ENCODE peak calls at places on chromosomes 11 and 22, in four cellular contexts. L is stomach, W is sigmoid colon, Z is transverse colon. C is an unnamed sample.

GRCh38 chr11:119206512-119207299 is 567 bp downstream of the CBL start:
- DNase-seq in W (peak), Z (peak), L (no peak), C (peak)

GRCh38 chr11:67463680-67464410 is 5.2 kb downstream of the TMEM134 start:
- DNase-seq in L (peak), Z (peak), W (peak), C (peak)

GRCh38 chr11:13667245-13667644 is 1.2 kb upstream of the FAR1 start:
- DNase-seq in L (no peak), W (no peak), Z (no peak), C (no peak)

GRCh38 chr11:43358308-43358669 is 431 bp upstream of the TTC17 start:
- DNase-seq in L (no peak), W (no peak), Z (no peak), C (peak)

GRCh38 chr22:17172172-17172833 is 13.2 kb upstream of the HDHD5 start:
- DNase-seq in Z (no peak), W (peak), L (no peak), C (no peak)

GRCh38 chr22:21951931-21952465 is 650 bp downstream of the PPM1F start:
- DNase-seq in Z (peak), W (peak), L (peak), C (peak)

GRCh38 chr11:118211006-118211405 is 13.8 kb downstream of the JAML start:
- DNase-seq in Z (no peak), L (no peak), W (no peak), C (no peak)

GRCh38 chr11:2802389-2803185 is 83.0 kb downstream of the CDKN1C start:
- DNase-seq in L (peak), W (peak), Z (peak), C (no peak)

GRCh38 chr22:32324505-32325415 is 32.9 kb upstream of the RFPL3 start:
- DNase-seq in Z (no peak), W (no peak), L (peak), C (no peak)

GRCh38 chr22:45564349-45565030 is 61.8 kb downstream of the FBLN1 start:
- DNase-seq in W (no peak), Z (no peak), L (no peak), C (no peak)

GRCh38 chr11:17395554-17395961 is 7.1 kb upstream of the KCNJ11 start:
- DNase-seq in W (no peak), L (no peak), Z (no peak), C (no peak)

GRCh38 chr22:25054943-25055511 is 102.5 kb downstream of the KIAA1671 start:
- DNase-seq in L (no peak), W (no peak), Z (no peak), C (no peak)

GRCh38 chr11:130740819-130741218 is 175.5 kb downstream of the SNX19 start:
- DNase-seq in W (no peak), L (no peak), Z (no peak), C (no peak)

GRCh38 chr11:33478111-33478573 is 221.0 kb downstream of the HIPK3 start:
- DNase-seq in Z (no peak), W (no peak), L (no peak), C (no peak)

GRCh38 chr11:75240381-75241035 is at the start of gene TPBGL:
- DNase-seq in W (peak), Z (no peak), L (peak), C (no peak)

GRCh38 chr11:38498721-38499120 is 1900.7 kb upstream of the RAG2 start:
- DNase-seq in Z (no peak), W (no peak), L (no peak), C (no peak)

GRCh38 chr11:12361650-12362049 is 15.7 kb upstream of the PARVA start:
- DNase-seq in W (no peak), Z (no peak), L (no peak), C (no peak)

GRCh38 chr11:75350743-75351540 is 519 bp downstream of the ARRB1 start:
- DNase-seq in W (peak), L (peak), Z (peak), C (peak)

GRCh38 chr11:126481303-126481680 is 125.8 kb downstream of the ST3GAL4 start:
- DNase-seq in W (no peak), L (no peak), Z (no peak), C (no peak)

GRCh38 chr22:19456541-19456940 is 9.0 kb upstream of the C22orf39 start:
- DNase-seq in L (no peak), Z (no peak), W (no peak), C (no peak)

GRCh38 chr11:132898021-132898420 is 634.3 kb downstream of the OPCML start:
- DNase-seq in Z (no peak), L (no peak), W (no peak), C (no peak)

GRCh38 chr22:49046546-49047305 is 780.9 kb downstream of the BRD1 start:
- DNase-seq in W (no peak), Z (no peak), L (no peak), C (peak)

GRCh38 chr11:27459191-27459590 is 13.4 kb downstream of the LGR4 start:
- DNase-seq in W (no peak), Z (no peak), L (no peak), C (no peak)

GRCh38 chr22:45775569-45776312 is 104.1 kb downstream of the ATXN10 start:
- DNase-seq in W (no peak), L (no peak), Z (no peak), C (no peak)

GRCh38 chr22:19873138-19873959 is 18.7 kb upstream of the GNB1L start:
- DNase-seq in Z (peak), W (peak), L (no peak), C (no peak)

GRCh38 chr11:86551286-86551685 is 121.1 kb downstream of the ME3 start:
- DNase-seq in L (no peak), W (no peak), Z (no peak), C (no peak)

GRCh38 chr11:86548278-86548917 is 124.0 kb downstream of the ME3 start:
- DNase-seq in W (no peak), L (no peak), Z (no peak), C (no peak)

GRCh38 chr11:86550757-86551156 is 121.7 kb downstream of the ME3 start:
- DNase-seq in L (no peak), W (no peak), Z (no peak), C (no peak)

GRCh38 chr11:86551693-86552092 is 120.7 kb downstream of the ME3 start:
- DNase-seq in Z (no peak), L (no peak), W (no peak), C (no peak)

GRCh38 chr11:86547727-86548126 is 124.7 kb downstream of the ME3 start:
- DNase-seq in Z (no peak), W (no peak), L (no peak), C (no peak)
- TF ChIP-seq POLR2AphosphoS5 in Z (no peak), W (peak), L (peak), C (no peak)

DNA sequence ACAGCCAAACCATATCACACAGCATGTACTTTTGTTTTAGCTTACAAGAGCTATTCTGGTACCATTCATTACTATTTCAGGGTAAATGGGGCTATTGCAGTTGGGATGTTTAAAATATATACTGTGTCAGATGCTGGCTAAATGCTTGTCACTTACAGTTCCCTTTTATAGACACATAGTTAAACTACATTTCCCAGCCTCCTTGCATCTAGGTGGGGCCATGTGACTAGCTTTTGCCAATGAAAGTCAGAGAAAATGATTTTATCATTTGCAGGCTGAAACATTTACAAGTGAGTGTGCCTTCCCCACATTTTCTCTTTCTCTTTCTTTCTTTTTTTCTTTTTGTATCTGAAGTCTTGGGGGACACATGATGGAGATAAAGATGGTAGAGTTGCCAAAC is 7.8 kb upstream of the IFTAP start:
- DNase-seq in Z (no peak), W (no peak), L (no peak), C (no peak)
- TF ChIP-seq POLR2AphosphoS5 in Z (no peak), W (no peak), L (no peak), C (no peak)

DNA sequence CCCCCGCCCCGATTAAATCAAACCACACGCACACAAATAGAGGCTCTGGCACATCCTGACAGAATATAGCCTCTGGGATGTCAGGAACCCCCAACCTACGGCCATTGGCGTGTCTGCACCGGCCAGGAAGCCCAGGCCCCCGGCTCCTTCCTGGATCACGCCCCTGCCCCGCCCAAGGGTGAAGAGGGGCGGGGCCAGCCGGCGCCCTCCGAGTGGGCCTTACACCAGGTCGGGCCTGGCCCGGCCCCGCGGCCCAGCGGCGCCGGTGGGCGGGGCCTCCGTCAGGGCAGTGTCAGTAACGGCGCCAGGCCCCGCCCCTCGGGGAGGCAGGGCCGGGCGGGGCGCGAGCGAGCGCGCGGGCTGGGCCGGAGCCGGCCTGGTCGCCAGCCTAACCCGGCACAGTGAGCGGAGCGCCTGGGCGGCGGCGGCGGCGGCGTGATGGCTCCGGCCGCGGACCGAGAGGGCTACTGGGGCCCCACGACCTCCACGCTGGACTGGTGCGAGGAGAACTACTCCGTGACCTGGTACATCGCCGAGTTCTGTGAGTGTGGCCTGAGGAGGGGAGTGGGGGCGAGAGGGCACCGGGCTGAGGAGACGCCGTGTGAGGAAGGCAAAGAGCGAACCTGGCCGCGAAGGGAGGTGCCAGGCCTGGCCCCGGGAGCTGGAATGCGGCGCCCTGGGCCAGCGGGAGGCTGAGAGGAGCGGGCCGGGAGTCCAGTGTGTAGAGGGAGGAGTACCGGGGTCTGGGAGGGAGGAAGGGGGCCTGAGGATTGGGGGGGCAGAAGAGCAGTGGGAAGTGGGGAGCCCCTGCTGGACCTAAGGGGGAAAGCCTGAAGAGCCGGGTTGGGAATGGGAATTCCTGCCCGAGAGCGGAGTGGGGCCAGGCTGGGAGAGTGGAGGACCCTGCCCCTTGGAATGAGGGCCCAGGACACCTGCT is at the start of gene ACER3:
- DNase-seq in Z (peak), L (peak), W (peak), C (peak)
- TF ChIP-seq POLR2AphosphoS5 in Z (peak), L (peak), W (peak), C (peak)

DNA sequence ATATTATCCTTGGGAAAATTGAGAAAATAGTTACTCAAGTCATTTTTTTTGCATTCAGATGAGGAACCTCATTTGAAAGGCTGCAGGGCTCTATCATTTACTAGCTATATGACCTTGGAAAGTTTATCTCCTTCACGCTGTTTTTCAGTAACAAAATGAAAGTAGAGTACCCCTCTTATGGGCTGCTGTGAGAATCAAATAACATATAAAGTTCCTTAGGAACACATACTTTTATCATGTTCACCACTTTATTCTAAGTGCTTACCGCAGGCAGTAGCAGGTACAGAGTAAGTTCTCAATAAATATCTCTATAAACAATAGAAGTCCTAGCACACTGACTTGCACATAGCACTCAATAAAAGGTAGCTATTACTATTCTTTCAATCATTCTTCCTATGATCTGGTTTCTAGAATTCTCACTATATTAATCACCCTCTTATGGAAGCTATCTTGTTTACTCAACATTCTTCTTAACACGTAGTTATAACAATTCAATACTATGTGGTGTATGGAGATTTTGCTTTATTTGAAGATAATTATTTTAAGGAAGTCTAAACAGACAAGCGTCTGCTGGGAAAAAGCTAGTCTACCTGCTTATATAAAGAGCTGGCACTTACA is 1.9 kb downstream of the C11orf71 start:
- DNase-seq in L (no peak), W (no peak), Z (no peak), C (no peak)
- TF ChIP-seq POLR2AphosphoS5 in L (no peak), W (no peak), Z (no peak), C (no peak)

DNA sequence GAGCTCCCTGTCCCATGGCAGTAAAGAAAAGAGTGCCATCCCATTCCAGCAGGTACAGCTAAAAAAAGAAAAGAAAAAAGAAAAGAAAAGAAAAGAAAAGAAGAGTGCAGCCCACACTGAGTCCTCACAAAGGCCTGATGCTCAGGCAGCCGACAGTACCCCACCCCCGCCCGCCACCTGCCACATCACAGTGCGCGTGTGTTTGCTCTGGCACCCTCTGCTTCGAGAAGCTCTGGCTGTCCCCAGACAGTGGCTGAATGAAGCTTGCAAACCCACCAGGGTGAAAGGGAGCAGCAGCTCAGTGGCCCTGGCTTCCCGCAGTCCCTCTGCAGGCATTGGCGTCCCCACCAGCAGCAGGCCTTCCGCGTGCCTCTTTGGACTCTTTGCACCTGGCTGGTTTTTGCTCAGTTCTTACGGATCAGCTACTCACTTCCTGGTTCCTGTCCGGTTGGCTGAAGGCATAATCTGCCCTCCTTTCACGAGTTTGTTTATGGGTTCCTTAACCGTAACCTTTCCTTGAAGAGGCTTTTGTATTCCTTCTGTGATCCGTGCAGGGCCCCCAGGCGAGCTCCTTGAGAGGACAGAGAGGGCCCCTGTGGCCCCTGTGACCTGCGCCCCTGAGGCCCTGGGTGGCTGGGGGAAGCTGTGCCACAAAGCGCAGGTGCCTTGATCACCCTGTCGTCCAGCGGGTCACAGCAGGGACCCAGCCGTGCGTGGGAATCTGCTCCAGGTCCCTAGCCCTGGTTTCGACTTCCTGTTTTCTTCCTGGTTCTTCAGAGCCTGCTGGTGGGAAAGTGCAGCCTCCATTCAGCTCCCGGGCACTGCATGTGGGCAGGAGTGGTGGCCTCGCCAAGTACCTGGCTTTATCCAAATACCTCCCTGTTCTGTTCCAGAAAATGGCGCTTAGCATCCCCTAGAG is 28.0 kb upstream of the FADD start:
- DNase-seq in W (no peak), Z (no peak), L (no peak), C (no peak)
- TF ChIP-seq POLR2AphosphoS5 in W (no peak), Z (no peak), L (no peak), C (no peak)

DNA sequence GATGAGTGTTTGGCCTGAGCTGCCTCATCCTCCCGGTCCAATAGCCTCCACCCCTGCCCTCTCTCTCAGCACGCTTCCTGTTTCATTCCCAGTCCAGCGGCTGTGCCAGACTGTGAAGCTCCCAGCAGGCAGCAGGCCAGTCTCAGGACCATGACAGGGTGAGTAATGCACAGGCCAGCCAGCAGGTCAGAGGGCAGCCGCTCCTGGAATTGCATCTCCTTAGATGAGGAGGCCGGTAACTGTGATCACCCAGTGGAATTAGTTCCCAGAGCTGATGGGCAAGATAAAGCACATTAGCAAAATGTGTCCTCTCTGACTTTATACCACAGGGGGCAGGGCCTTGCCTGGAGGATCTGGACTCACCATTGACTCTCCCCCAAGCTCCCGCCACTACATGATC is 251.2 kb downstream of the ETS1 start:
- DNase-seq in L (peak), W (peak), Z (peak), C (no peak)
- TF ChIP-seq POLR2AphosphoS5 in L (no peak), W (no peak), Z (no peak), C (no peak)

GRCh38 chr11:134727636-134728035 is 315.6 kb upstream of the B3GAT1 start:
- DNase-seq in W (no peak), Z (no peak), L (no peak), C (no peak)
- TF ChIP-seq POLR2AphosphoS5 in W (no peak), Z (no peak), L (no peak), C (no peak)

GRCh38 chr22:23271597-23271908 is 91.2 kb downstream of the BCR start:
- DNase-seq in W (no peak), Z (no peak), L (no peak), C (no peak)

GRCh38 chr22:23273445-23274145 is 93.3 kb downstream of the BCR start:
- DNase-seq in L (no peak), W (no peak), Z (no peak), C (no peak)

GRCh38 chr22:23272371-23272770 is 92.1 kb downstream of the BCR start:
- DNase-seq in W (no peak), Z (no peak), L (no peak), C (no peak)

GRCh38 chr22:23274146-23274526 is 93.8 kb downstream of the BCR start:
- DNase-seq in Z (no peak), W (no peak), L (no peak), C (no peak)

GRCh38 chr22:23272834-23273233 is 92.5 kb downstream of the BCR start:
- DNase-seq in W (no peak), Z (no peak), L (no peak), C (no peak)
- TF ChIP-seq POLR2AphosphoS5 in W (no peak), Z (no peak), L (no peak), C (no peak)

C was measured in HL-60.